ENCODE peak calls at places on chromosomes 2 and 18, in seven cellular contexts. One of them, this sample, is unnamed.

GRCh38 chr2:43559391-43560230 is 36.2 kb downstream of the THADA start:
- DNase-seq in aorta: no peak
- DNase-seq in AG08396: no peak
- DNase-seq in NCI-H1105 treated with DMSO at 0.1 percent for 48 hours: no peak
- DNase-seq in mucosa of descending colon: no peak
- DNase-seq in stimulated activated CD4-positive, alpha-beta T cell treated with anti-CD3 and anti-CD28 coated beads, Interleukin-2, amount 100 ng/mL, for 48 hours: no peak
- DNase-seq in HT1080: no peak
- DNase-seq in this sample: no peak

GRCh38 chr18:40346146-40346545 is 1608.9 kb upstream of the PIK3C3 start:
- DNase-seq in HT1080: no peak
- DNase-seq in aorta: no peak
- DNase-seq in stimulated activated CD4-positive, alpha-beta T cell treated with anti-CD3 and anti-CD28 coated beads, Interleukin-2, amount 100 ng/mL, for 48 hours: no peak
- DNase-seq in NCI-H1105 treated with DMSO at 0.1 percent for 48 hours: no peak
- DNase-seq in mucosa of descending colon: no peak
- DNase-seq in AG08396: no peak
- DNase-seq in this sample: no peak

GRCh38 chr2:69933839-69934613 is 19.1 kb downstream of the MXD1 start:
- DNase-seq in AG08396: peak; percentile 81
- DNase-seq in aorta: no peak
- DNase-seq in mucosa of descending colon: no peak
- DNase-seq in stimulated activated CD4-positive, alpha-beta T cell treated with anti-CD3 and anti-CD28 coated beads, Interleukin-2, amount 100 ng/mL, for 48 hours: no peak
- DNase-seq in NCI-H1105 treated with DMSO at 0.1 percent for 48 hours: no peak
- DNase-seq in HT1080: peak; percentile 91
- DNase-seq in this sample: no peak

GRCh38 chr2:179440642-179441251 is 176.1 kb upstream of the SESTD1 start:
- DNase-seq in NCI-H1105 treated with DMSO at 0.1 percent for 48 hours: peak; percentile 32
- DNase-seq in aorta: no peak
- DNase-seq in mucosa of descending colon: peak; percentile 8
- DNase-seq in AG08396: no peak
- DNase-seq in stimulated activated CD4-positive, alpha-beta T cell treated with anti-CD3 and anti-CD28 coated beads, Interleukin-2, amount 100 ng/mL, for 48 hours: no peak
- DNase-seq in HT1080: peak; percentile 27
- DNase-seq in this sample: peak; percentile 9

GRCh38 chr2:229851870-229852269 is 69.9 kb downstream of the TRIP12 start:
- DNase-seq in NCI-H1105 treated with DMSO at 0.1 percent for 48 hours: no peak
- DNase-seq in HT1080: no peak
- DNase-seq in mucosa of descending colon: no peak
- DNase-seq in aorta: no peak
- DNase-seq in AG08396: no peak
- DNase-seq in stimulated activated CD4-positive, alpha-beta T cell treated with anti-CD3 and anti-CD28 coated beads, Interleukin-2, amount 100 ng/mL, for 48 hours: no peak
- DNase-seq in this sample: no peak

GRCh38 chr2:145752091-145752806 is 1232.3 kb upstream of the ZEB2 start:
- DNase-seq in NCI-H1105 treated with DMSO at 0.1 percent for 48 hours: peak; percentile 42
- DNase-seq in HT1080: peak; percentile 65
- DNase-seq in stimulated activated CD4-positive, alpha-beta T cell treated with anti-CD3 and anti-CD28 coated beads, Interleukin-2, amount 100 ng/mL, for 48 hours: no peak
- DNase-seq in mucosa of descending colon: no peak
- DNase-seq in aorta: no peak
- DNase-seq in AG08396: peak; percentile 43
- DNase-seq in this sample: no peak

GRCh38 chr2:146481629-146482028 is 1363.2 kb upstream of the ACVR2A start:
- DNase-seq in HT1080: peak; percentile 65
- DNase-seq in aorta: no peak
- DNase-seq in NCI-H1105 treated with DMSO at 0.1 percent for 48 hours: no peak
- DNase-seq in mucosa of descending colon: no peak
- DNase-seq in AG08396: peak; percentile 13
- DNase-seq in stimulated activated CD4-positive, alpha-beta T cell treated with anti-CD3 and anti-CD28 coated beads, Interleukin-2, amount 100 ng/mL, for 48 hours: no peak
- DNase-seq in this sample: no peak

GRCh38 chr2:232162191-232162590 is 200.7 kb downstream of the DIS3L2 start:
- DNase-seq in AG08396: peak; percentile 43
- DNase-seq in aorta: no peak
- DNase-seq in NCI-H1105 treated with DMSO at 0.1 percent for 48 hours: no peak
- DNase-seq in stimulated activated CD4-positive, alpha-beta T cell treated with anti-CD3 and anti-CD28 coated beads, Interleukin-2, amount 100 ng/mL, for 48 hours: no peak
- DNase-seq in mucosa of descending colon: no peak
- DNase-seq in HT1080: no peak
- DNase-seq in this sample: no peak

GRCh38 chr2:201882353-201883095 is 76.2 kb downstream of the CDK15 start:
- DNase-seq in NCI-H1105 treated with DMSO at 0.1 percent for 48 hours: peak; percentile 43
- DNase-seq in HT1080: peak; percentile 57
- DNase-seq in aorta: no peak
- DNase-seq in AG08396: no peak
- DNase-seq in mucosa of descending colon: no peak
- DNase-seq in stimulated activated CD4-positive, alpha-beta T cell treated with anti-CD3 and anti-CD28 coated beads, Interleukin-2, amount 100 ng/mL, for 48 hours: no peak
- DNase-seq in this sample: no peak

GRCh38 chr2:224160917-224161316 is 121.8 kb upstream of the SERPINE2 start:
- DNase-seq in AG08396: peak; percentile 25
- DNase-seq in aorta: peak; percentile 80
- DNase-seq in stimulated activated CD4-positive, alpha-beta T cell treated with anti-CD3 and anti-CD28 coated beads, Interleukin-2, amount 100 ng/mL, for 48 hours: no peak
- DNase-seq in NCI-H1105 treated with DMSO at 0.1 percent for 48 hours: no peak
- DNase-seq in mucosa of descending colon: no peak
- DNase-seq in HT1080: no peak
- DNase-seq in this sample: no peak

GRCh38 chr2:43311276-43311675 is 84.9 kb upstream of the ZFP36L2 start:
- DNase-seq in NCI-H1105 treated with DMSO at 0.1 percent for 48 hours: no peak
- DNase-seq in stimulated activated CD4-positive, alpha-beta T cell treated with anti-CD3 and anti-CD28 coated beads, Interleukin-2, amount 100 ng/mL, for 48 hours: no peak
- DNase-seq in aorta: no peak
- DNase-seq in mucosa of descending colon: no peak
- DNase-seq in AG08396: no peak
- DNase-seq in HT1080: peak; percentile 33
- DNase-seq in this sample: no peak

GRCh38 chr2:234953116-234954031 is 1.6 kb downstream of the SH3BP4 start:
- DNase-seq in mucosa of descending colon: peak; percentile 25
- DNase-seq in stimulated activated CD4-positive, alpha-beta T cell treated with anti-CD3 and anti-CD28 coated beads, Interleukin-2, amount 100 ng/mL, for 48 hours: no peak
- DNase-seq in HT1080: peak; percentile 15
- DNase-seq in NCI-H1105 treated with DMSO at 0.1 percent for 48 hours: peak; percentile 25
- DNase-seq in aorta: no peak
- DNase-seq in AG08396: no peak
- DNase-seq in this sample: no peak